ENCODE peak calls at places on chromosome 1, in five cellular contexts. N is stimulated activated CD8-positive, alpha-beta memory T cell treated with anti-CD3 and anti-CD28 coated beads, Interleukin-4, amount 100 ng/mL, for 1 hour; Q is effector CD8-positive, alpha-beta T cell; V is brain microvascular endothelial cell; P is IMR-90. M is an unnamed sample.

GRCh38 chr1:173208146-173208545 is 1.0 kb upstream of the TNFSF4 start:
- DNase-seq in V (peak), Q (no peak), N (no peak), P (peak), M (no peak)

GRCh38 chr1:95532335-95532734 is 298.3 kb downstream of the RWDD3 start:
- DNase-seq in P (no peak), Q (no peak), V (no peak), N (no peak), M (no peak)

GRCh38 chr1:156383023-156383422 is 14.0 kb downstream of the RHBG start:
- DNase-seq in Q (peak), V (peak), P (peak), N (peak), M (peak)

GRCh38 chr1:172185206-172185605 is 235.3 kb upstream of the C1orf105 start:
- DNase-seq in Q (no peak), V (no peak), P (peak), N (no peak), M (peak)

GRCh38 chr1:24111998-24112380 is at the start of gene MYOM3:
- DNase-seq in V (no peak), N (no peak), Q (no peak), P (no peak), M (no peak)

GRCh38 chr1:63662056-63662836 is 69.0 kb downstream of the PGM1 start:
- DNase-seq in V (peak), N (no peak), Q (no peak), P (peak), M (no peak)

GRCh38 chr1:20361401-20361800 is 70.7 kb downstream of the VWA5B1 start:
- DNase-seq in N (no peak), P (no peak), V (no peak), Q (no peak), M (no peak)

GRCh38 chr1:200288226-200288625 is 121.6 kb downstream of the ZNF281 start:
- DNase-seq in V (no peak), N (no peak), Q (no peak), P (no peak), M (no peak)

GRCh38 chr1:160046494-160047115 is 14.8 kb upstream of the PIGM start:
- DNase-seq in P (peak), Q (peak), V (peak), N (peak), M (peak)

GRCh38 chr1:19892129-19892528 is 9.9 kb downstream of the OTUD3 start:
- DNase-seq in N (no peak), V (no peak), P (no peak), Q (no peak), M (no peak)